ENCODE peak calls at places on chromosomes 4 and X, in seven cellular contexts. E is midbrain; N is activated T-helper 2 cell treated with anti-CD3 and anti-CD28 coated beads, Interferon-gamma antibody, Interleukin-2, Interleukin-4, amounts not matched to agents 10 μg/mL and 5 μg/mL and 100 μg/mL, durations not matched to agents 14 hours and 24 hours and 36 hours; P is EH; Y is OCI-M1; Q is HT1080; O is NCI-H2029. J is an unnamed sample.

GRCh38 chrX:17687648-17688047 is 49.6 kb upstream of the SCML1 start:
- DNase-seq in E (no peak), N (no peak), P (no peak), Y (no peak), Q (no peak), O (no peak), J (no peak)

GRCh38 chrX:154542723-154543424 is 3.8 kb downstream of the G6PD start:
- DNase-seq in E (no peak), N (no peak), P (no peak), Y (peak), Q (no peak), O (no peak), J (no peak)

GRCh38 chr4:147157860-147158701 is 212.4 kb upstream of the TTC29 start:
- DNase-seq in E (peak), N (no peak), P (peak), Y (peak), Q (no peak), O (no peak), J (peak)

GRCh38 chr4:159227984-159228383 is 125.1 kb downstream of the RAPGEF2 start:
- DNase-seq in E (peak), N (no peak), P (peak), Y (no peak), Q (peak), O (no peak), J (peak)

GRCh38 chr4:15901996-15902395 is 36.5 kb downstream of the FGFBP1 start:
- DNase-seq in E (no peak), N (no peak), P (no peak), Y (no peak), Q (no peak), O (no peak), J (no peak)

GRCh38 chrX:108537005-108537404 is 97.4 kb downstream of the COL4A5 start:
- DNase-seq in E (peak), N (no peak), P (peak), Y (peak), Q (peak), O (peak), J (peak)

GRCh38 chrX:132877954-132878536 is 80.4 kb downstream of the HS6ST2 start:
- DNase-seq in E (no peak), N (no peak), P (no peak), Y (no peak), Q (no peak), O (no peak), J (no peak)

GRCh38 chr4:3307060-3307459 is 14.2 kb downstream of the RGS12 start:
- DNase-seq in E (no peak), N (no peak), P (no peak), Y (no peak), Q (no peak), O (peak), J (no peak)

GRCh38 chr4:100826067-100826466 is 308.2 kb upstream of the EMCN start:
- DNase-seq in E (no peak), N (no peak), P (no peak), Y (no peak), Q (no peak), O (no peak), J (no peak)

J was measured in T47D.